ENCODE peak calls at places on chromosomes 5 and 9, in seven cellular contexts. One of them, this sample, is unnamed.

GRCh38 chr5:151005187-151005974 is 15.0 kb upstream of the GPX3 start:
- DNase-seq in HCT116: peak
- DNase-seq in HEK293T: no peak
- DNase-seq in HepG2: peak
- DNase-seq in GM12878: no peak
- DNase-seq in H1: no peak
- DNase-seq in K562: no peak
- DNase-seq in this sample: no peak

GRCh38 chr5:10489810-10490426 is 48.2 kb downstream of the ROPN1L start:
- DNase-seq in H1: no peak
- DNase-seq in HepG2: no peak
- DNase-seq in GM12878: peak
- DNase-seq in K562: no peak
- DNase-seq in HEK293T: no peak
- DNase-seq in HCT116: no peak
- DNase-seq in this sample: no peak

GRCh38 chr9:34603610-34604231 is 8.2 kb downstream of the RPP25L start:
- DNase-seq in HEK293T: peak
- DNase-seq in H1: no peak
- DNase-seq in HepG2: peak
- DNase-seq in K562: peak
- DNase-seq in HCT116: peak
- DNase-seq in GM12878: peak
- DNase-seq in this sample: peak

GRCh38 chr5:89213584-89213983 is 330.6 kb upstream of the MEF2C start:
- DNase-seq in HEK293T: no peak
- DNase-seq in HepG2: no peak
- DNase-seq in K562: no peak
- DNase-seq in GM12878: no peak
- DNase-seq in H1: no peak
- DNase-seq in HCT116: no peak
- DNase-seq in this sample: no peak

GRCh38 chr9:109050444-109050843 is 37.1 kb upstream of the CTNNAL1 start:
- DNase-seq in K562: no peak
- DNase-seq in HEK293T: no peak
- DNase-seq in H1: no peak
- DNase-seq in GM12878: no peak
- DNase-seq in HCT116: no peak
- DNase-seq in HepG2: no peak
- DNase-seq in this sample: no peak

GRCh38 chr9:77575785-77576184 is 72.3 kb downstream of the GNA14 start:
- DNase-seq in GM12878: no peak
- DNase-seq in H1: no peak
- DNase-seq in K562: peak
- DNase-seq in HepG2: no peak
- DNase-seq in HEK293T: peak
- DNase-seq in HCT116: no peak
- DNase-seq in this sample: peak

GRCh38 chr5:65923339-65923738 is 3.0 kb upstream of the ERBIN start:
- DNase-seq in GM12878: no peak
- DNase-seq in K562: no peak
- DNase-seq in HCT116: peak
- DNase-seq in H1: no peak
- DNase-seq in HepG2: no peak
- DNase-seq in HEK293T: no peak
- DNase-seq in this sample: no peak

GRCh38 chr5:74196233-74196632 is 444.3 kb downstream of the ENC1 start:
- DNase-seq in HepG2: no peak
- DNase-seq in K562: no peak
- DNase-seq in HCT116: no peak
- DNase-seq in GM12878: peak
- DNase-seq in H1: no peak
- DNase-seq in HEK293T: no peak
- DNase-seq in this sample: no peak

GRCh38 chr5:9731159-9731558 is 101.0 kb upstream of the TAS2R1 start:
- DNase-seq in GM12878: no peak
- DNase-seq in HEK293T: no peak
- DNase-seq in HCT116: no peak
- DNase-seq in HepG2: no peak
- DNase-seq in H1: no peak
- DNase-seq in K562: no peak
- DNase-seq in this sample: no peak

GRCh38 chr5:66849803-66850202 is 253.6 kb downstream of the MAST4 start:
- DNase-seq in HEK293T: no peak
- DNase-seq in HCT116: no peak
- DNase-seq in HepG2: no peak
- DNase-seq in H1: no peak
- DNase-seq in GM12878: no peak
- DNase-seq in K562: no peak
- DNase-seq in this sample: no peak

GRCh38 chr5:1420211-1421195 is 24.7 kb downstream of the SLC6A3 start:
- DNase-seq in HepG2: no peak
- DNase-seq in GM12878: no peak
- DNase-seq in K562: no peak
- DNase-seq in HEK293T: no peak
- DNase-seq in H1: no peak
- DNase-seq in HCT116: no peak
- DNase-seq in this sample: peak

GRCh38 chr5:175872287-175873089 is 1.1 kb downstream of the CPLX2 start:
- DNase-seq in K562: no peak
- DNase-seq in GM12878: no peak
- DNase-seq in H1: no peak
- DNase-seq in HepG2: peak
- DNase-seq in HCT116: no peak
- DNase-seq in HEK293T: no peak
- DNase-seq in this sample: peak

GRCh38 chr9:80378669-80379293 is 807.0 kb downstream of the TLE4 start:
- DNase-seq in H1: no peak
- DNase-seq in HepG2: no peak
- DNase-seq in GM12878: no peak
- DNase-seq in K562: no peak
- DNase-seq in HCT116: no peak
- DNase-seq in HEK293T: no peak
- DNase-seq in this sample: no peak

GRCh38 chr9:123360161-123361085 is 4.4 kb downstream of the CRB2 start:
- DNase-seq in HepG2: peak
- DNase-seq in K562: peak
- DNase-seq in HEK293T: peak
- DNase-seq in HCT116: no peak
- DNase-seq in GM12878: no peak
- DNase-seq in H1: peak
- DNase-seq in this sample: peak

GRCh38 chr5:108461628-108462367 is 79.9 kb upstream of the FBXL17 start:
- DNase-seq in HEK293T: no peak
- DNase-seq in GM12878: no peak
- DNase-seq in HCT116: no peak
- DNase-seq in H1: no peak
- DNase-seq in HepG2: no peak
- DNase-seq in K562: no peak
- DNase-seq in this sample: no peak

GRCh38 chr5:3218096-3218495 is 377.5 kb upstream of the IRX1 start:
- DNase-seq in HepG2: no peak
- DNase-seq in HEK293T: no peak
- DNase-seq in H1: no peak
- DNase-seq in HCT116: no peak
- DNase-seq in K562: no peak
- DNase-seq in GM12878: no peak
- DNase-seq in this sample: no peak

GRCh38 chr9:124795881-124796415 is 19.0 kb downstream of the OLFML2A start:
- DNase-seq in K562: no peak
- DNase-seq in GM12878: no peak
- DNase-seq in HCT116: no peak
- DNase-seq in H1: no peak
- DNase-seq in HepG2: peak
- DNase-seq in HEK293T: no peak
- DNase-seq in this sample: no peak

DNA sequence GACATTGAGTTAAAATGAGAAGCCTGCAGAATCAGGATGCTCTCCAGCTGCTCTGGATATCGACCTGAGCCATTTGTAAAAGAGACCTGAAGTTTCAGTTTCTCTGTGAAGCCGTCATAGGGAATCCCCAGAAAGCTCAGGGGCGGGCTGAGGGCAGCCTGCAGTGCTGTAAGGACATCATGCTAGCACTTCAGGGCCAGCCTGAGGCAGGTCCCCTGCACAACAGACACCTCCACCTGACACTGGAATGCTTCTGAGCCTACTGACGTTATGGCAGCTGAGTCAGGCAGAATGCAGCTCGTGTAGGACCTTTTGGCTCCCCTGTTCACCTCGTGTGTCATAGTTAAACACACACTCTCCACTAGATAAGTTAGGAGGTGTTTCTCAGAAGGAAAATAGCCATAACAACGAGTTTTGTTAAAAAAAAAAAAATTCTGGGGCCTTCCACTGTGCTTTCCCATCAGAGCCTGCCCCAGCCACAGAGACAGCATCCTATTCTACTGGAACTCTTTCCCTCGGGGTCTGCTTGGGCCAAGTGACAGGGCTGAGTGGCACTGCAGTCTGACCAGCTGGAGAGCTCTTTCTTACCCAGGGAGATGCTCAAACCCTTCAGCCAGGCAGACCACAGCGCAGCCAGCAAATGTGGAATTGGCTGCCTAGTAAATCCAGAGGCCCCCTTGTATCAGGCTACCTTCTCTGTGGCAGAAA is 354.9 kb downstream of the DIRAS2 start:
- DNase-seq in GM12878: peak
- DNase-seq in H1: no peak
- DNase-seq in HCT116: no peak
- DNase-seq in HEK293T: no peak
- DNase-seq in K562: no peak
- DNase-seq in HepG2: no peak
- DNase-seq in this sample: peak
- TF ChIP-seq SP1 in GM12878: no peak
- TF ChIP-seq SP1 in H1: no peak
- TF ChIP-seq SP1 in HCT116: no peak
- TF ChIP-seq SP1 in HEK293T: no peak
- TF ChIP-seq SP1 in K562: no peak
- TF ChIP-seq SP1 in HepG2: no peak
- TF ChIP-seq SP1 in this sample: no peak

GRCh38 chr9:69532359-69532758 is 139.8 kb downstream of the APBA1 start:
- DNase-seq in H1: no peak
- DNase-seq in GM12878: no peak
- DNase-seq in HEK293T: no peak
- DNase-seq in HCT116: no peak
- DNase-seq in K562: no peak
- DNase-seq in HepG2: no peak
- DNase-seq in this sample: no peak
- TF ChIP-seq SP1 in H1: no peak
- TF ChIP-seq SP1 in GM12878: no peak
- TF ChIP-seq SP1 in HEK293T: no peak
- TF ChIP-seq SP1 in HCT116: no peak
- TF ChIP-seq SP1 in K562: no peak
- TF ChIP-seq SP1 in HepG2: no peak
- TF ChIP-seq SP1 in this sample: no peak

GRCh38 chr9:119095072-119095471 is 274.2 kb downstream of the BRINP1 start:
- DNase-seq in HCT116: no peak
- DNase-seq in HepG2: no peak
- DNase-seq in H1: no peak
- DNase-seq in K562: no peak
- DNase-seq in GM12878: no peak
- DNase-seq in HEK293T: no peak
- DNase-seq in this sample: no peak

GRCh38 chr9:119091074-119091473 is 278.2 kb downstream of the BRINP1 start:
- DNase-seq in HepG2: no peak
- DNase-seq in GM12878: no peak
- DNase-seq in K562: no peak
- DNase-seq in H1: no peak
- DNase-seq in HEK293T: no peak
- DNase-seq in HCT116: no peak
- DNase-seq in this sample: no peak

GRCh38 chr9:119092125-119092524 is 277.1 kb downstream of the BRINP1 start:
- DNase-seq in HCT116: no peak
- DNase-seq in GM12878: no peak
- DNase-seq in HepG2: no peak
- DNase-seq in H1: no peak
- DNase-seq in K562: no peak
- DNase-seq in HEK293T: no peak
- DNase-seq in this sample: no peak

DNA sequence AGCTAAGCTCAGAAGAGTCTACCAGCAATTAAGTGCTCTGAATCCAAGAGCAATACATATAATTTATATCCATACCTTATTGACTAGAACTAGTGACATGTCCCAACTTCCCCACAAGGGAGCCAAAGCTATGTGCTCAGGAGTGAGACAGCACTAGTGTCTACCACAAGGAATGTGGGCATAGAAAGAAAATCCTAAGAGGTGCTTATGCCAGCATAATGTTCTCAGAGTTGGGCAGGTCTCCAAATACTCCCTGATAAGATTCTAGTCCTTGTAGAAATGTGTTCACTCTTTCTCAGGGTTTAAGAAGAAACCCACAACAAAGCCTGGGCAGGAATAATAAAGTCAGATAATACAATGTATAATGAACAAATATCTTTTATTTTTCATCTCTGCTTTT is 275.1 kb downstream of the BRINP1 start:
- DNase-seq in HepG2: no peak
- DNase-seq in HEK293T: no peak
- DNase-seq in HCT116: no peak
- DNase-seq in GM12878: no peak
- DNase-seq in K562: no peak
- DNase-seq in H1: no peak
- DNase-seq in this sample: no peak
- TF ChIP-seq SP1 in HepG2: no peak
- TF ChIP-seq SP1 in HEK293T: no peak
- TF ChIP-seq SP1 in HCT116: no peak
- TF ChIP-seq SP1 in GM12878: no peak
- TF ChIP-seq SP1 in K562: no peak
- TF ChIP-seq SP1 in H1: no peak
- TF ChIP-seq SP1 in this sample: no peak

GRCh38 chr9:6015278-6016157 is at the start of gene RANBP6:
- DNase-seq in GM12878: peak
- DNase-seq in HCT116: peak
- DNase-seq in HEK293T: peak
- DNase-seq in HepG2: peak
- DNase-seq in H1: peak
- DNase-seq in K562: peak
- DNase-seq in this sample: peak

DNA sequence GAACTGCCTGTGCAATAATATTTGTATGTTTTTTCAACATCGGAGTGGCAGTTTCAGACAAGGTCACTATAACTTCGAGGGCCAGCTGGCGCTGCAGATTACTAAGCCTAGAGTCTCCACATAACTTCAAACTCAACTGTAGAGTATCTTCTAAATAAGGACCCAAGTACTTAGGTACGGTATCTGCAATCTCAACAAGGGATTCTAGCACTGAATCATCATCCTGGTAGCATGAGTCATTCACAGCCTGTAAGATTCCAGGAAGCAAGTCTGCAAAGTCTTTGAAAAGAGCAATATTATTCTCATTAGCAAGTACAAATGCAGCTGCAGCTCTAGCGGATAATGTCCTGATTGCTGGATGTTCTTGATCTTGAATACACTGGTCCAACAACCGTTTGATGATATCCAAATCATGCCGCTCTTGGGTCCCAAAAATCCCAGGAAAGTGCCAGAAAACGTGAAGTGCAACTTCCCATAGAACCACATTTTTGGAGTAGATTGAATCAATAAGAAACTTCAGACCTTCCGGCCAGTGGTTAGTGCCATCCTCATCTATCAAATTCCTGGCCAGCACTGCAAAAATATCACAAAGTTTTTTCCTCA is 655 bp downstream of the RANBP6 start:
- DNase-seq in HEK293T: no peak
- DNase-seq in HCT116: peak
- DNase-seq in K562: peak
- DNase-seq in HepG2: peak
- DNase-seq in H1: no peak
- DNase-seq in GM12878: no peak
- DNase-seq in this sample: no peak
- TF ChIP-seq SP1 in HEK293T: no peak
- TF ChIP-seq SP1 in HCT116: no peak
- TF ChIP-seq SP1 in K562: no peak
- TF ChIP-seq SP1 in HepG2: no peak
- TF ChIP-seq SP1 in H1: no peak
- TF ChIP-seq SP1 in GM12878: no peak
- TF ChIP-seq SP1 in this sample: no peak